ENCODE peak calls at places on chromosome 11, in six cellular contexts. P is suprapubic skin, L is spleen, H is IMR-90, R is thyroid gland, Y is uterus. O is an unnamed sample.

GRCh38 chr11:116946414-116946813 is 109.0 kb upstream of the APOA1 start:
- DNase-seq in P (no peak), L (no peak), H (peak; percentile 59), R (no peak), Y (no peak), O (no peak)

GRCh38 chr11:104705475-104706195 is 192.6 kb downstream of the CASP12 start:
- DNase-seq in P (no peak), L (peak; percentile 74), H (peak; percentile 18), R (peak; percentile 1), Y (peak; percentile 14), O (peak; percentile 37)

GRCh38 chr11:45922425-45923082 is at the start of gene LARGE2:
- DNase-seq in P (no peak), L (peak; percentile 86), H (no peak), R (peak; percentile 84), Y (no peak), O (peak; percentile 45)

GRCh38 chr11:95831198-95831883 is 41.0 kb downstream of the CEP57 start:
- DNase-seq in P (no peak), L (no peak), H (peak; percentile 96), R (no peak), Y (no peak), O (no peak)

GRCh38 chr11:17721242-17721999 is 2.0 kb downstream of the MYOD1 start:
- DNase-seq in P (no peak), L (no peak), H (no peak), R (no peak), Y (no peak), O (no peak)

GRCh38 chr11:67628710-67629385 is 889 bp downstream of the NUDT8 start:
- DNase-seq in P (peak; percentile 69), L (no peak), H (no peak), R (no peak), Y (no peak), O (no peak)

GRCh38 chr11:131462622-131463021 is 92.2 kb downstream of the NTM start:
- DNase-seq in P (no peak), L (no peak), H (no peak), R (no peak), Y (no peak), O (no peak)

GRCh38 chr11:35260342-35260985 is 121.5 kb downstream of the CD44 start:
- DNase-seq in P (no peak), L (no peak), H (peak; percentile 96), R (no peak), Y (no peak), O (no peak)

GRCh38 chr11:107929611-107930200 is 1.5 kb downstream of the RAB39A start:
- DNase-seq in P (no peak), L (no peak), H (no peak), R (no peak), Y (no peak), O (no peak)

GRCh38 chr11:33063326-33063775 is 24.0 kb downstream of the TCP11L1 start:
- DNase-seq in P (no peak), L (no peak), H (peak; percentile 77), R (no peak), Y (no peak), O (no peak)

GRCh38 chr11:96143016-96143670 is 199.9 kb downstream of the MAML2 start:
- DNase-seq in P (no peak), L (no peak), H (no peak), R (no peak), Y (no peak), O (no peak)

GRCh38 chr11:115659061-115659963 is 155.1 kb upstream of the CADM1 start:
- DNase-seq in P (no peak), L (no peak), H (peak; percentile 41), R (peak; percentile 74), Y (no peak), O (no peak)

GRCh38 chr11:29256580-29256979 is 760.2 kb downstream of the KCNA4 start:
- DNase-seq in P (no peak), L (no peak), H (no peak), R (no peak), Y (no peak), O (no peak)

GRCh38 chr11:82191690-82192089 is 542.0 kb downstream of the FAM181B start:
- DNase-seq in P (no peak), L (no peak), H (no peak), R (no peak), Y (no peak), O (no peak)

GRCh38 chr11:11535611-11536010 is 86.2 kb downstream of the GALNT18 start:
- DNase-seq in P (no peak), L (no peak), H (no peak), R (no peak), Y (no peak), O (no peak)

GRCh38 chr11:120056301-120057027 is 81.4 kb downstream of the TRIM29 start:
- DNase-seq in P (peak; percentile 50), L (no peak), H (no peak), R (no peak), Y (no peak), O (no peak)

GRCh38 chr11:64745523-64746328 is 1.8 kb upstream of the RASGRP2 start:
- DNase-seq in P (peak; percentile 90), L (peak; percentile 96), H (peak; percentile 22), R (peak; percentile 41), Y (peak; percentile 93), O (peak; percentile 77)
- TF ChIP-seq POLR2A in P (peak; percentile 32), L (no peak), H (no peak), R (no peak), Y (peak; percentile 69), O (peak; percentile 6)

GRCh38 chr11:93766504-93766903 is 17.6 kb upstream of the MED17 start:
- DNase-seq in P (no peak), L (no peak), H (no peak), R (no peak), Y (no peak), O (no peak)

GRCh38 chr11:93767018-93767417 is 17.1 kb upstream of the MED17 start:
- DNase-seq in P (no peak), L (no peak), H (no peak), R (no peak), Y (no peak), O (no peak)

GRCh38 chr11:93765551-93765950 is 18.5 kb upstream of the MED17 start:
- DNase-seq in P (no peak), L (no peak), H (no peak), R (no peak), Y (no peak), O (no peak)

GRCh38 chr11:93757924-93758865 is 16.7 kb downstream of the C11orf54 start:
- DNase-seq in P (no peak), L (no peak), H (no peak), R (no peak), Y (no peak), O (no peak)

GRCh38 chr11:93761910-93762309 is 20.4 kb downstream of the C11orf54 start:
- DNase-seq in P (no peak), L (no peak), H (no peak), R (no peak), Y (no peak), O (no peak)
- H3K36me3 ChIP-seq in P (peaks cover 74% of the 10 kb centered on the region), L (no peaks in the 10 kb centered on the region), H (peaks cover 26% of the 10 kb centered on the region), R (peaks cover 39% of the 10 kb centered on the region), Y (no peaks in the 10 kb centered on the region), O (no peaks in the 10 kb centered on the region)

GRCh38 chr11:59283311-59283710 is 70.6 kb upstream of the MPEG1 start:
- DNase-seq in P (no peak), L (no peak), H (no peak), R (no peak), Y (no peak), O (no peak)
- TF ChIP-seq POLR2A in P (no peak), L (no peak), H (no peak), R (no peak), Y (no peak), O (no peak)

GRCh38 chr11:65726660-65727059 is 6.1 kb upstream of the RNASEH2C start:
- DNase-seq in P (no peak), L (no peak), H (no peak), R (no peak), Y (no peak), O (no peak)
- H3K36me3 ChIP-seq in P (no peaks in the 10 kb centered on the region), L (no peaks in the 10 kb centered on the region), H (no peaks in the 10 kb centered on the region), R (no peaks in the 10 kb centered on the region), Y (no peaks in the 10 kb centered on the region), O (no peaks in the 10 kb centered on the region)

GRCh38 chr11:2384723-2385041 is 7.6 kb downstream of the CD81 start:
- DNase-seq in P (no peak), L (no peak), H (no peak), R (no peak), Y (peak; percentile 13), O (no peak)

GRCh38 chr11:2383823-2384722 is 7.0 kb downstream of the CD81 start:
- DNase-seq in P (no peak), L (peak; percentile 89), H (no peak), R (no peak), Y (peak; percentile 62), O (peak; percentile 66)

GRCh38 chr11:2382129-2382517 is 5.0 kb downstream of the CD81 start:
- DNase-seq in P (no peak), L (peak; percentile 78), H (no peak), R (no peak), Y (peak; percentile 34), O (no peak)

GRCh38 chr11:2381494-2382128 is 4.5 kb downstream of the CD81 start:
- DNase-seq in P (no peak), L (peak; percentile 76), H (no peak), R (no peak), Y (no peak), O (no peak)

GRCh38 chr11:2382927-2383822 is 6.1 kb downstream of the CD81 start:
- DNase-seq in P (no peak), L (peak; percentile 86), H (peak; percentile 63), R (peak; percentile 27), Y (peak; percentile 77), O (peak; percentile 58)
- TF ChIP-seq POLR2A in P (no peak), L (no peak), H (no peak), R (no peak), Y (no peak), O (no peak)

GRCh38 chr11:119014209-119014924 is 3.8 kb downstream of the RPS25 start:
- DNase-seq in P (no peak), L (peak; percentile 52), H (no peak), R (no peak), Y (no peak), O (no peak)

GRCh38 chr11:119015054-119015611 is 3.0 kb downstream of the RPS25 start:
- DNase-seq in P (no peak), L (no peak), H (no peak), R (no peak), Y (no peak), O (no peak)

GRCh38 chr11:119011476-119011875 is 6.7 kb downstream of the RPS25 start:
- DNase-seq in P (no peak), L (peak; percentile 59), H (no peak), R (no peak), Y (no peak), O (no peak)

GRCh38 chr11:119016216-119017009 is 1.7 kb downstream of the RPS25 start:
- DNase-seq in P (no peak), L (peak; percentile 34), H (no peak), R (no peak), Y (no peak), O (no peak)

GRCh38 chr11:119012629-119013170 is 5.4 kb downstream of the RPS25 start:
- DNase-seq in P (no peak), L (no peak), H (no peak), R (no peak), Y (no peak), O (no peak)
- H3K36me3 ChIP-seq in P (peaks cover 74% of the 10 kb centered on the region), L (no peaks in the 10 kb centered on the region), H (peaks cover 45% of the 10 kb centered on the region), R (peaks cover 39% of the 10 kb centered on the region), Y (no peaks in the 10 kb centered on the region), O (peaks cover 32% of the 10 kb centered on the region)

O was measured in transverse colon.